ENCODE peak calls at places on chromosomes 3 and 15, in five cellular contexts. U is HepG2, L is SK-N-SH, B is K562, T is GM12892. Z is an unnamed sample.

GRCh38 chr3:195708626-195709481 is 11.9 kb upstream of the MUC20 start:
- DNase-seq in B (no peak), T (no peak), L (no peak), U (no peak), Z (no peak)

GRCh38 chr3:57753016-57753415 is 3.1 kb upstream of the SLMAP start:
- DNase-seq in T (no peak), L (no peak), B (no peak), U (no peak), Z (no peak)

GRCh38 chr3:70916375-70917055 is 604.1 kb upstream of the MDFIC2 start:
- DNase-seq in B (peak), T (no peak), U (peak), L (peak), Z (no peak)

GRCh38 chr3:146326875-146327543 is 76.1 kb upstream of the PLSCR4 start:
- DNase-seq in T (no peak), B (no peak), L (peak), U (peak), Z (no peak)

GRCh38 chr3:37995652-37996641 is 5.4 kb downstream of the VILL start:
- DNase-seq in B (no peak), L (no peak), T (no peak), U (peak), Z (no peak)

GRCh38 chr3:79598594-79598993 is 169.2 kb downstream of the ROBO1 start:
- DNase-seq in T (no peak), U (no peak), B (no peak), L (no peak), Z (no peak)

GRCh38 chr3:61158152-61158551 is 93.1 kb downstream of the FHIT start:
- DNase-seq in L (no peak), B (no peak), U (no peak), T (no peak), Z (no peak)

GRCh38 chr3:131221731-131222130 is 159.8 kb upstream of the NUDT16 start:
- DNase-seq in L (no peak), B (no peak), T (no peak), U (no peak), Z (no peak)

GRCh38 chr3:44648564-44649229 is at the start of gene ZNF35:
- DNase-seq in U (no peak), B (peak), L (peak), T (peak), Z (peak)

GRCh38 chr15:64503197-64503596 is 42.8 kb downstream of the ZNF609 start:
- DNase-seq in T (no peak), B (no peak), U (no peak), L (no peak), Z (no peak)

GRCh38 chr3:33883538-33884203 is 85.2 kb downstream of the PDCD6IP start:
- DNase-seq in T (no peak), U (peak), L (peak), B (peak), Z (no peak)

GRCh38 chr3:130692455-130692854 is 54.2 kb downstream of the PIK3R4 start:
- DNase-seq in T (no peak), B (no peak), U (no peak), L (no peak), Z (no peak)

GRCh38 chr3:55337641-55338174 is 149.4 kb downstream of the WNT5A start:
- DNase-seq in T (no peak), B (no peak), U (no peak), L (no peak), Z (no peak)

GRCh38 chr3:190522621-190523222 is 8.8 kb downstream of the IL1RAP start:
- DNase-seq in T (no peak), U (no peak), L (no peak), B (no peak), Z (no peak)

GRCh38 chr15:85021409-85021808 is 39.8 kb downstream of the PDE8A start:
- DNase-seq in B (no peak), L (no peak), T (no peak), U (no peak), Z (no peak)

GRCh38 chr3:24196526-24196925 is 251.4 kb downstream of the NR1D2 start:
- DNase-seq in U (no peak), T (no peak), L (no peak), B (no peak), Z (no peak)

GRCh38 chr3:186909078-186909853 is 21.1 kb upstream of the ST6GAL1 start:
- DNase-seq in U (peak), B (peak), T (no peak), L (no peak), Z (no peak)

GRCh38 chr15:63448261-63448660 is 56.1 kb upstream of the USP3 start:
- DNase-seq in U (no peak), B (no peak), T (no peak), L (no peak), Z (no peak)

GRCh38 chr15:65374831-65375401 is 2.9 kb downstream of the IGDCC3 start:
- DNase-seq in L (no peak), U (no peak), T (no peak), B (no peak), Z (no peak)

GRCh38 chr15:38069506-38069905 is 135.1 kb downstream of the TMCO5A start:
- DNase-seq in T (no peak), B (no peak), L (peak), U (no peak), Z (no peak)

GRCh38 chr3:30518201-30518864 is 88.1 kb upstream of the TGFBR2 start:
- DNase-seq in B (no peak), L (no peak), T (no peak), U (peak), Z (no peak)

GRCh38 chr3:161213644-161214043 is 7.5 kb upstream of the NMD3 start:
- DNase-seq in L (no peak), T (no peak), B (no peak), U (no peak), Z (no peak)

GRCh38 chr3:161215186-161215585 is 5.9 kb upstream of the NMD3 start:
- DNase-seq in T (no peak), B (no peak), L (no peak), U (peak), Z (no peak)

GRCh38 chr3:161220850-161221753 is at the start of gene NMD3:
- DNase-seq in T (peak), B (peak), U (peak), L (peak), Z (peak)

GRCh38 chr3:161219495-161219894 is 1.6 kb upstream of the NMD3 start:
- DNase-seq in U (no peak), B (no peak), L (no peak), T (no peak), Z (no peak)

DNA sequence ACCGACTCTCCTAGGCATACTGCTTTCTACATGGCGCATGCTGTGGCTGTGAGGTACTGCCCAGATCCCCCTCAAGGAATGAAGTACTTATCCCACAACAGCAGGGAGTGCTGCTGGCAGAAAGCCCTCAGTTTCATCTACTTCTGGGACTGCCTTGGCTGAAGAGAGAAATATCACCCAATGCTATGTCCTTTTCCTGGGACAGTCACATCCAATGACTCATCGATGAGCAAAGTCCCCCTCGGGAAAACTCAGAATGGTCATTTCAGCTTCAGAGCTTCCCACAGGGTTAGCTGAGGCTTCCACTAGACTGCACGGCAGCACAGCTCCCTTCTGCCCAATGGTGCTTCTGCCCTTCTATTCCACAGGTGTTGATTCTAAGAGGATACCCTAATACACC is 3.6 kb upstream of the NMD3 start:
- DNase-seq in T (no peak), B (no peak), L (no peak), U (peak), Z (no peak)
- TF ChIP-seq TAF1 in T (no peak), B (no peak), L (no peak), U (no peak), Z (no peak)

GRCh38 chr3:161682715-161683114 is 186.1 kb downstream of the OTOL1 start:
- DNase-seq in U (no peak), T (no peak), B (no peak), L (no peak), Z (no peak)
- TF ChIP-seq TAF1 in U (no peak), T (no peak), B (no peak), L (no peak), Z (no peak)

DNA sequence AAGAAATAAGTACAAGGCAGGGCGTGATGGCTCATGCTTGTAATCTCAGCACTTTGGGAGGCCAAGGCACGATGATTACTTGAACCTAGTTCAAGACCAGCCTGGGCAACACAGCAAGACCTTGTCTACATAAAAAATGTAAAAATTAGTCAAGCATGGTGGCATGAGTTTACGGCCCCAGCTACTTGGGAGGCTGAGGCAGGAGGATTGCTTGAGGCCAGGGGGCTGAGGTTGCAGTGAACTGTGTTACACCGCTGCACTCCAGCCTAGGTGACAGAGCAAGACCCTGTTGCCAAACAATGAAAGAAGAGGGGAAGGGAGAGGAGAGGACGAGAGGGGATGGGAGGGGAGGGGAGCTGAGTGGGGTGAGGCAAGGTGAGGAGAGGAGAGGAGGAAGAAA is 152.7 kb upstream of the PRICKLE2 start:
- DNase-seq in T (no peak), U (no peak), L (no peak), B (no peak), Z (no peak)
- TF ChIP-seq TAF1 in T (no peak), U (no peak), L (no peak), B (no peak), Z (no peak)

GRCh38 chr15:92315144-92315543 is 78.5 kb upstream of the ST8SIA2 start:
- DNase-seq in U (no peak), L (no peak), T (no peak), B (no peak), Z (no peak)
- TF ChIP-seq TAF1 in U (no peak), L (no peak), T (no peak), B (no peak), Z (no peak)

GRCh38 chr3:122322095-122323075 is 2.7 kb upstream of the CSTA start:
- DNase-seq in B (no peak), U (no peak), L (no peak), T (no peak), Z (no peak)

GRCh38 chr3:122325769-122326168 is 721 bp downstream of the CSTA start:
- DNase-seq in U (no peak), L (no peak), B (no peak), T (no peak), Z (no peak)

GRCh38 chr3:122324871-122325323 is at the start of gene CSTA:
- DNase-seq in T (no peak), U (no peak), L (no peak), B (no peak), Z (no peak)
- TF ChIP-seq TAF1 in T (no peak), U (no peak), L (no peak), B (no peak), Z (no peak)

GRCh38 chr3:7146529-7146928 is 285.6 kb downstream of the GRM7 start:
- DNase-seq in L (no peak), U (no peak), B (no peak), T (no peak), Z (no peak)

GRCh38 chr3:7144696-7145308 is 283.9 kb downstream of the GRM7 start:
- DNase-seq in U (peak), T (no peak), L (peak), B (peak), Z (no peak)
- TF ChIP-seq TAF1 in U (no peak), T (no peak), L (no peak), B (no peak), Z (no peak)

DNA sequence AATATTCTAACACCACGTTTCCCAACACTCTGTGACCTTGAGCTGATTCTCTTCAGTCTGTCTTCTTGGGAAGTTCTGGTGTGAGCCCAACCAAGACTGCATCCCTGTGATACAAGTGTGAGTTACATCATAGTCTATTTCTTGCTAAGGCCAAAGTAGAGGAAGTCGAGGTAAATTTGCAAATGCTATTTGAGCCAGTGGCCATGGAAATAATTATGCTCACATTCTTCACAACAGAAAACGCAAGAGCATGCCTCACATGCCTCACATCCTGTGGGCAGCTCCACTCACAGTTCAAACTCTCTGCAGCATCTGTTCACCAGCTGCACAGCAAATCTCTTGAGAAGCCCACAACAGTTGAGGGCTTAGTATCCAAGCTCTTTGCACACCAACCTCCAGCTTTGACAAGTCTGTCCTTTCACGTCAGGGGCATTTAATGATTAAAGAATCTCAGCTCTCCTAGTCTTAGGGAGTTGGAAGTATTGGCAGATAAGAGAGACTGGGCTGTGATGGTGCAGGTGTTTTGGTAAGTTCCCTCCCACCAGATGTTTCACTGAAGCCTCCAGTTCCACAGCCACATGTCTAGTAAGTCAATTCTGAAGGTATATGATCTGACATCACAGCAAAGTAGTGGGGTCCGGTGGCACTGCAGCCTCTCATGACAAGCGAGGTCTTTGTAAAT is 166.3 kb downstream of the SSR3 start:
- DNase-seq in B (no peak), L (no peak), T (no peak), U (no peak), Z (no peak)
- TF ChIP-seq TAF1 in B (no peak), L (no peak), T (no peak), U (no peak), Z (no peak)